ENCODE peak calls at places on chromosomes 5 and 9, in five cellular contexts. R, A, B, O and U are unnamed samples.

GRCh38 chr5:82413302-82414042 is 135.3 kb upstream of the RPS23 start:
- DNase-seq in O (no peak), B (no peak), R (no peak), A (no peak), U (no peak)

GRCh38 chr5:160199410-160199911 is 29.8 kb upstream of the FABP6 start:
- DNase-seq in R (peak), A (no peak), B (no peak), O (no peak), U (peak)

GRCh38 chr9:27532046-27532445 is 2.4 kb upstream of the MOB3B start:
- DNase-seq in A (no peak), O (no peak), R (no peak), B (no peak), U (no peak)

GRCh38 chr5:43000198-43000840 is 39.8 kb downstream of the ANXA2R start:
- DNase-seq in A (no peak), B (no peak), O (no peak), R (peak), U (peak)

GRCh38 chr5:133611357-133612020 is 852 bp downstream of the FSTL4 start:
- DNase-seq in A (no peak), O (no peak), R (peak), B (no peak), U (peak)

GRCh38 chr5:73969195-73970059 is 343.4 kb downstream of the ARHGEF28 start:
- DNase-seq in O (no peak), A (no peak), R (no peak), B (no peak), U (no peak)

GRCh38 chr5:10372726-10373709 is 19.5 kb downstream of the MARCHF6 start:
- DNase-seq in R (no peak), A (no peak), O (no peak), B (no peak), U (no peak)

GRCh38 chr5:151740958-151741373 is 17.5 kb downstream of the ATOX1 start:
- DNase-seq in O (no peak), B (no peak), A (no peak), R (no peak), U (no peak)

GRCh38 chr5:77852514-77853352 is 76.6 kb upstream of the TBCA start:
- DNase-seq in A (peak), B (peak), O (no peak), R (peak), U (peak)

GRCh38 chr9:131641618-131642495 is 96.5 kb downstream of the PRRT1B start:
- DNase-seq in B (no peak), O (no peak), R (no peak), A (no peak), U (no peak)

GRCh38 chr9:131642496-131643083 is 97.3 kb downstream of the PRRT1B start:
- DNase-seq in O (no peak), B (no peak), R (no peak), A (no peak), U (no peak)

GRCh38 chr9:131639771-131640437 is 94.6 kb downstream of the PRRT1B start:
- DNase-seq in A (no peak), R (no peak), O (no peak), B (no peak), U (no peak)

GRCh38 chr9:131636593-131636992 is 91.3 kb downstream of the PRRT1B start:
- DNase-seq in A (no peak), O (no peak), B (no peak), R (no peak), U (no peak)

DNA sequence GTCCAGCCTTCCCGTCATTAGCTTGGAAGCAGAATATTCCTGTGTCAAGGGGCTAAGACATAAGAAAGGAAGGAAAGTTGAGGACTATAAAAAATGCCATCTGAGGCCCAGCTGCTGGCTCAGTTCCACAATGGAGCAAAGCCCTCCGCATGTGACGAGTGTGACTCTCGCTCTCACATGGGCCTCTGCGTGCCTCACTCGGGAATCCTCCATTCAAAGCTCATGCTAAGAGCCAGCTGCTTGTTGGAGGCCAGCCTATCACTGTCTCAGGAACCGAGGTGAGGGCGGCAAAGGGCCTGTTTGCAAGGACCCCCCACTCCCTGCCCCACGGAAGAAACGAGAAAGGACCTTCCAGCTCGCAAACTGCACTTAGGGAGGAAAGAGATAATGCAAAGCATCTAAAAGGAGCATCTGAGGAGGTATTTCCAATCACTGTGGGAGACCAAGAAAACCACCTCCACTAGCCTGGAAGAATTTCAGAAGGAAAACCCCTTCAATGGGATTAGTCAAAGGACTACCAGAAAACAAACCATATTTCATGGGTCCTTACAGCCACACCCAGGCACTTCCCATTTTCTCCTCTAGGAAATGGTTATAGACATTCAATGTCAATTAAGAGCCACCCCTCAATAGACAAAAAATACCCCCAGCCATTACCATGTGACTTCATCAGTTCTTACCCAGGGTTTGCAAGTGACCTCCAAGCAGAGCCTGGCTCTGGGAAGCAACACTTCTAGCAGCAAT is 95.3 kb downstream of the PRRT1B start:
- DNase-seq in A (no peak), R (no peak), B (no peak), O (no peak), U (no peak)
- TF ChIP-seq CREB1 in A (no peak), R (no peak), B (no peak), O (no peak), U (no peak)

DNA sequence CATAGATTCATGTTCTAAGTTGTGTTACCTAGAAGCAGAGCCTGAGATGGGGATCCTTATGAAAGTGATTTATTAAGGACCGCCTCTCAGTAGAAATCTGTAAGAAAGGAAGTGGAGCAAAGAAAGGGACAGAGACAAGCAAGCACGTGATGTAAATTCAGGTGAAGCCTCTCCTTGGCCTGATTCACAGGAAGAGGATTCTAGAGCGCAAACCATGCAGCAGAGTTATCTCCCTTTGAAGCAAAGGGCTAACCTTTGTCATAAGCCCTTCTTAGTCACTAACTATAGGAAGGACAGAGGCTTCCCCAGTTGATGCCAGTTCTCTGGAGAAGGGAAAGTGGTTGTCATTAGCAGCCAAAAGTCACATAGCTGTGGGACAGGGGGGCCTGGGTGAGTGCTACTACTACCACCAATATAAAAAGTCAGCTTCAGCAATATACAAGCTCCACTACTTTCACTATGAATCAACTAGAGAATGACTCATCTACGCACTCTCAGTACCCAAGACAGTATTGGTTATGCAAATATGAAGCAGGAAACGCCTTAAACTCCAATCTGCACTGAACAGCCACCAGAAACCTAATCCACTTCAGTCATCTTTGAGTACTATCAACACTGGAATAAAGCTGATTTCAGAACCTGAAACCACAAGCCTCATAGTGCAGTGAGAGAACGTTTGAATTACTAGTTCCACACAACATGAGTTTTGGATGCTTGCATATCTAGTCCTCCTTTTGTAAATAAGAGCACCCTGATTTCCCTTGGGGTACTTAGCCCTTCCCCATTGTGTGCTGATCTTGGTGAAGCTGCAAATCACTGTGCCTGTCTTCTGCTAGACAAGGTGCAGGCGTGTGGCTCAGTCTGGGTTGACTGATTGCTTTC is 162.7 kb downstream of the ZNF608 start:
- DNase-seq in R (no peak), B (no peak), O (peak), A (peak), U (no peak)
- TF ChIP-seq CREB1 in R (no peak), B (no peak), O (no peak), A (peak), U (no peak)

GRCh38 chr5:72337159-72337558 is 17.0 kb downstream of the PTCD2 start:
- DNase-seq in A (no peak), R (no peak), B (no peak), O (no peak), U (no peak)
- TF ChIP-seq CREB1 in A (no peak), R (no peak), B (no peak), O (no peak), U (no peak)

DNA sequence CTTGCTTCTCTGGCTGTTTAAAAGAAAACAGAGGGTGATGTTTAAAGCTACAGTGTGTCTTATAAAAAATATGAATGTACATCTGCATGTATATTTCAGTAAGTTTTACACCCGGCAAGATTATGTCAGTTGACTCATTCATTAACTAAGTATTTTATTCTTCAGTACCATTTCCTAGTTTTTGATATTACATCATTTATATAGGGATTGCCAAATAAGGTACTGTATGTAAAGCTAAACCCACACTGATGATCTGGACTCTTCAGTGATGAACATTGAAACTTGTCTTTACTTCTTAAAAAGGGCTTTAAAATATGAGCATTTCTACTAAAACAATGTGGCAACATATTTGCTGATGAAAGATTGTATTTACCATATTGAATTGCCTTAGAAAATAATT is 151.8 kb upstream of the TLX3 start:
- DNase-seq in A (no peak), R (no peak), B (no peak), O (no peak), U (no peak)
- TF ChIP-seq CREB1 in A (no peak), R (no peak), B (no peak), O (no peak), U (no peak)

GRCh38 chr5:101664071-101664791 is 631.9 kb downstream of the SLCO4C1 start:
- DNase-seq in A (no peak), O (no peak), R (no peak), B (no peak), U (no peak)
- TF ChIP-seq CREB1 in A (no peak), O (no peak), R (no peak), B (no peak), U (no peak)

DNA sequence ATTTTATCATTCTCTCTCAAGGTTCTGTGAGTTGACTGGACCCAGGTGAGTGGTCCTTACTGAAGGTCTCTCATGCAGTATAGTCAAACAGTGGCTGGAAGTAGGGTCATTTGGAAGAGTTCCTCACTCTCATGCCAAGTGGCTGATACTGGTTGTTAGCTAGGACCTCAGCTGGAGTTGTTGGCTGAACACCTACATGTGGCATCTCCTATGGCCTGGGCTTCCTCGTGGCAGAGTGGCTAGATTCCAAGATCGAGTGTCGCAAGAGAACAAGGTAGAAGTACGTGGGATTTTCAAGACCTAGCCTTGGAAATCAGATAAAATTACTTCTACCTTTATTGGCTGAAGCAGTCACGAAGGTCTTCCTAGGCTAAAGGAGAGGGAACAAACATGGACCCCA is 7.6 kb downstream of the SLC31A2 start:
- DNase-seq in R (no peak), B (no peak), O (no peak), A (no peak), U (no peak)
- TF ChIP-seq CREB1 in R (no peak), B (no peak), O (no peak), A (no peak), U (no peak)

DNA sequence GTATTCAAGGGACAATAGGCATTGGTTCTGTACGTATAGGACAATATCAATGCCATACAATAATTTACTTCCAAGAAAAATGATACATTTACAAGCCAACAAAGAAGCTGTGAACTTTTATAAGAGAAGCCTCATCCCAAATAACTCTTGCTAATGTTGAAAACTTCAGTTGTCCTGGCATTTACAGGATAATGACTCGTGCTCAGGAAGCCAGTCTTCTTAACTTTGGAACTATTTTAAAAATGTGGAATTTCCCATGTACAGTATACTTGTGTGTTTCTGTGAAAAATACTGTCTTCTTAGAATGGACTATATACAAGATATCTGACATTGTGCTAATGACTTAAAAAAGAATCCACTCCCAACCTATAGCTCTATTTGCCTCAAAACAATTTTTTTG is 1479.3 kb upstream of the CDH9 start:
- DNase-seq in A (no peak), O (no peak), B (no peak), R (no peak), U (no peak)
- TF ChIP-seq CREB1 in A (no peak), O (no peak), B (no peak), R (no peak), U (no peak)